ENCODE peak calls at places on chromosomes 12 and 14, in four cellular contexts. One of them, this sample, is unnamed.

GRCh38 chr12:78157199-78157598 is 326.5 kb downstream of the NAV3 start:
- DNase-seq in endothelial cell of umbilical vein: no peak
- DNase-seq in K562: no peak
- DNase-seq in brain microvascular endothelial cell: no peak
- DNase-seq in this sample: no peak

GRCh38 chr12:51393676-51394545 is 2.7 kb upstream of the GALNT6 start:
- DNase-seq in brain microvascular endothelial cell: peak
- DNase-seq in K562: no peak
- DNase-seq in endothelial cell of umbilical vein: peak
- DNase-seq in this sample: peak

GRCh38 chr14:20454359-20454644 is 310 bp downstream of the OSGEP start:
- DNase-seq in endothelial cell of umbilical vein: peak
- DNase-seq in brain microvascular endothelial cell: no peak
- DNase-seq in K562: no peak
- DNase-seq in this sample: peak

GRCh38 chr12:65248656-65249633 is 29.5 kb upstream of the MSRB3 start:
- DNase-seq in K562: peak
- DNase-seq in endothelial cell of umbilical vein: peak
- DNase-seq in brain microvascular endothelial cell: no peak
- DNase-seq in this sample: no peak

GRCh38 chr12:113145720-113146551 is 3.6 kb upstream of the CFAP73 start:
- DNase-seq in brain microvascular endothelial cell: no peak
- DNase-seq in endothelial cell of umbilical vein: no peak
- DNase-seq in K562: no peak
- DNase-seq in this sample: no peak

GRCh38 chr12:79830425-79830824 is 104.5 kb downstream of the PPP1R12A start:
- DNase-seq in brain microvascular endothelial cell: no peak
- DNase-seq in K562: no peak
- DNase-seq in endothelial cell of umbilical vein: no peak
- DNase-seq in this sample: no peak

GRCh38 chr12:106978035-106978800 is 8.7 kb downstream of the MTERF2 start:
- DNase-seq in endothelial cell of umbilical vein: no peak
- DNase-seq in brain microvascular endothelial cell: no peak
- DNase-seq in K562: peak
- DNase-seq in this sample: no peak

GRCh38 chr12:52767427-52767826 is 9.7 kb downstream of the KRT76 start:
- DNase-seq in endothelial cell of umbilical vein: no peak
- DNase-seq in brain microvascular endothelial cell: no peak
- DNase-seq in K562: no peak
- DNase-seq in this sample: no peak

GRCh38 chr12:83408168-83408567 is 721.5 kb downstream of the TMTC2 start:
- DNase-seq in brain microvascular endothelial cell: no peak
- DNase-seq in K562: no peak
- DNase-seq in endothelial cell of umbilical vein: no peak
- DNase-seq in this sample: no peak

GRCh38 chr14:88468396-88468795 is 82.9 kb downstream of the SPATA7 start:
- DNase-seq in endothelial cell of umbilical vein: peak
- DNase-seq in brain microvascular endothelial cell: peak
- DNase-seq in K562: no peak
- DNase-seq in this sample: peak

GRCh38 chr12:2732290-2732689 is 62.5 kb upstream of the FKBP4 start:
- DNase-seq in brain microvascular endothelial cell: no peak
- DNase-seq in endothelial cell of umbilical vein: no peak
- DNase-seq in K562: no peak
- DNase-seq in this sample: no peak

GRCh38 chr12:52969828-52970569 is 21.1 kb downstream of the KRT18 start:
- DNase-seq in K562: no peak
- DNase-seq in endothelial cell of umbilical vein: no peak
- DNase-seq in brain microvascular endothelial cell: no peak
- DNase-seq in this sample: no peak

GRCh38 chr12:104414581-104415305 is 42.0 kb upstream of the CHST11 start:
- DNase-seq in K562: no peak
- DNase-seq in endothelial cell of umbilical vein: no peak
- DNase-seq in brain microvascular endothelial cell: no peak
- DNase-seq in this sample: peak

GRCh38 chr12:92987362-92987761 is 58.3 kb upstream of the EEA1 start:
- DNase-seq in K562: peak
- DNase-seq in brain microvascular endothelial cell: peak
- DNase-seq in endothelial cell of umbilical vein: peak
- DNase-seq in this sample: peak

GRCh38 chr12:12392428-12392827 is 35.5 kb downstream of the BORCS5 start:
- DNase-seq in K562: peak
- DNase-seq in brain microvascular endothelial cell: no peak
- DNase-seq in endothelial cell of umbilical vein: no peak
- DNase-seq in this sample: no peak

GRCh38 chr14:77124345-77125274 is 17.0 kb downstream of the ZDHHC22 start:
- DNase-seq in brain microvascular endothelial cell: no peak
- DNase-seq in K562: peak
- DNase-seq in endothelial cell of umbilical vein: peak
- DNase-seq in this sample: no peak

GRCh38 chr12:68971404-68971803 is 38.4 kb upstream of the CPM start:
- DNase-seq in K562: no peak
- DNase-seq in endothelial cell of umbilical vein: no peak
- DNase-seq in brain microvascular endothelial cell: no peak
- DNase-seq in this sample: peak

GRCh38 chr12:32895688-32896437 is 714 bp downstream of the PKP2 start:
- DNase-seq in endothelial cell of umbilical vein: no peak
- DNase-seq in K562: peak
- DNase-seq in brain microvascular endothelial cell: no peak
- DNase-seq in this sample: peak

GRCh38 chr12:68611094-68611818 is 557 bp downstream of the RAP1B start:
- DNase-seq in K562: peak
- DNase-seq in endothelial cell of umbilical vein: peak
- DNase-seq in brain microvascular endothelial cell: no peak
- DNase-seq in this sample: peak

GRCh38 chr14:54776361-54777001 is 126.1 kb downstream of the GCH1 start:
- DNase-seq in brain microvascular endothelial cell: peak
- DNase-seq in K562: no peak
- DNase-seq in endothelial cell of umbilical vein: no peak
- DNase-seq in this sample: no peak

GRCh38 chr14:60656755-60657608 is 7.7 kb upstream of the SIX1 start:
- DNase-seq in endothelial cell of umbilical vein: peak
- DNase-seq in K562: peak
- DNase-seq in brain microvascular endothelial cell: no peak
- DNase-seq in this sample: peak

GRCh38 chr12:12715459-12716150 is 1.6 kb upstream of the CDKN1B start:
- DNase-seq in K562: peak
- DNase-seq in endothelial cell of umbilical vein: peak
- DNase-seq in brain microvascular endothelial cell: no peak
- DNase-seq in this sample: no peak

GRCh38 chr12:127685476-127686234 is 581.3 kb upstream of the TMEM132C start:
- DNase-seq in endothelial cell of umbilical vein: no peak
- DNase-seq in K562: no peak
- DNase-seq in brain microvascular endothelial cell: no peak
- DNase-seq in this sample: no peak

GRCh38 chr12:5515458-5515857 is 83.5 kb downstream of the NTF3 start:
- DNase-seq in endothelial cell of umbilical vein: no peak
- DNase-seq in K562: no peak
- DNase-seq in brain microvascular endothelial cell: no peak
- DNase-seq in this sample: no peak

GRCh38 chr14:91328313-91329050 is 84.0 kb upstream of the GPR68 start:
- DNase-seq in endothelial cell of umbilical vein: no peak
- DNase-seq in brain microvascular endothelial cell: no peak
- DNase-seq in K562: no peak
- DNase-seq in this sample: no peak

GRCh38 chr14:99024926-99025325 is 247.1 kb downstream of the BCL11B start:
- DNase-seq in K562: no peak
- DNase-seq in endothelial cell of umbilical vein: no peak
- DNase-seq in brain microvascular endothelial cell: no peak
- DNase-seq in this sample: no peak

GRCh38 chr12:57533108-57533507 is 10.5 kb downstream of the MBD6 start:
- DNase-seq in K562: no peak
- DNase-seq in endothelial cell of umbilical vein: no peak
- DNase-seq in brain microvascular endothelial cell: no peak
- DNase-seq in this sample: no peak

GRCh38 chr12:86226481-86226880 is 29.7 kb downstream of the MGAT4C start:
- DNase-seq in endothelial cell of umbilical vein: no peak
- DNase-seq in brain microvascular endothelial cell: no peak
- DNase-seq in K562: no peak
- DNase-seq in this sample: no peak

GRCh38 chr14:68075382-68076029 is 255.9 kb downstream of the RAD51B start:
- DNase-seq in endothelial cell of umbilical vein: no peak
- DNase-seq in brain microvascular endothelial cell: no peak
- DNase-seq in K562: no peak
- DNase-seq in this sample: no peak

DNA sequence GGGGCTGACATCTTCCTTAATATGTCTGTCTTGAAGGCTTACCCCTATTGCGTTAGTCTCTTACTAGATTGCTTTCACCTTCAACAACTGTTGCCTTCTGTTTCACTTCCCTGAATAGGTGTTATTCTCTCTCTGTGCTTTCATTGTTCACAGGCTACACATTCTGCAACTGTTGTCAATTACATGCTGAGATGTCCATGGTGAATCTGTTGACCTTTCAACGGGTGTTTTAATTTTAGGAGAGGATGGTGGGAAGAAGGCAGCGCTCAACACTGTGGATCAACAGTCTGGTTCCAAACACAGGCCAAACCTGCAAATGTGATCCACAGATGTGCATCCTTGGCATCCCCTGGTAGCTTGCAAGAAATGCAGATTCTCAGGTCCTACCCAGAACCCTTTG is 101.9 kb downstream of the DACT1 start:
- DNase-seq in K562: no peak
- DNase-seq in brain microvascular endothelial cell: no peak
- DNase-seq in endothelial cell of umbilical vein: no peak
- DNase-seq in this sample: no peak
- H3K27ac ChIP-seq in K562: no peak
- H3K27ac ChIP-seq in brain microvascular endothelial cell: no peak
- H3K27ac ChIP-seq in endothelial cell of umbilical vein: no peak
- H3K27ac ChIP-seq in this sample: no peak

DNA sequence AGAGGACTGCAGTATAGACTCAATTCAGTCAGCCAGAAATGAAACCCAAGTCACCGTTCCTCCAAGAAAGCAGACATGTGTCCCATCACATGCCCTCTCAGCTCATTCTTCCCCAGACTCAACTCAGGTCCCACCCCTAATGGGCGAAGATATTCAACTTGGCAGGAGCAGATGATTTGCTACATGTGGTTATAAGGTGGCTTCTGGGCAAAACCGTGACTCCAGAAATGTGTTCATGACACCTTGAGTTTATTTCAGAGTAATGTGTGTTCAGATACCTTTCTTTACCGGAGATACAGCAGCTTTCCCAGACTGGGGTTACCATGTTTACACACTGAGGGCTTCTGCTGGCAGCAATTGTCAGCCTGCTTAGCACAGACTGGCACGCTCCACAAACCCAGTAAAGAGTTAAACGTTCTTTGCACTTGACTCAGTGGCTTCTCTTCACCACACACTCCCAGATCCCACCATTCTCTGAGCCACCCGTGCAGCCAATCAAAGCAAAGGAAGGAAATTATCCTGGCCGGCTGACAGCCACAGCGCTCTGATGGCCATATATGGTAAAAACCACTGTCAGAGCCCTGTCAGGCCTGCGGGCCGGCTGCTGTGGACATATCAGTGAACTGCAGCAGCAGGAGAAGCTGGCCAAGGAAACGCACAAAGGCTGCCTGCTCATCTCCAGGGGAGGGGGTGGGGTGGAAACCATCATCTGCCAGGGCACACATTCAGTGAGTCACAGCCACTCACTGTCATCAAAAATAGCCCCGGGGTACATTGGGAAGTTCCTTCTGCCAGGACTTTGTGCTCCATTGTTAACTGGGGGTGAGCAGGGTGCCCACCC is 39.9 kb downstream of the CORO1C start:
- DNase-seq in brain microvascular endothelial cell: peak
- DNase-seq in K562: peak
- DNase-seq in endothelial cell of umbilical vein: peak
- DNase-seq in this sample: peak
- TF ChIP-seq CTCF in brain microvascular endothelial cell: peak
- TF ChIP-seq CTCF in K562: peak
- TF ChIP-seq CTCF in endothelial cell of umbilical vein: peak
- TF ChIP-seq CTCF in this sample: no peak

GRCh38 chr14:95500201-95500681 is 16.2 kb downstream of the SYNE3 start:
- DNase-seq in brain microvascular endothelial cell: no peak
- DNase-seq in K562: no peak
- DNase-seq in endothelial cell of umbilical vein: no peak
- DNase-seq in this sample: no peak

GRCh38 chr14:95502381-95502950 is 14.0 kb downstream of the SYNE3 start:
- DNase-seq in brain microvascular endothelial cell: no peak
- DNase-seq in endothelial cell of umbilical vein: no peak
- DNase-seq in K562: no peak
- DNase-seq in this sample: no peak

GRCh38 chr14:95498622-95499353 is 17.7 kb downstream of the SYNE3 start:
- DNase-seq in K562: no peak
- DNase-seq in brain microvascular endothelial cell: no peak
- DNase-seq in endothelial cell of umbilical vein: no peak
- DNase-seq in this sample: no peak

GRCh38 chr14:95499354-95499750 is 17.1 kb downstream of the SYNE3 start:
- DNase-seq in K562: no peak
- DNase-seq in endothelial cell of umbilical vein: no peak
- DNase-seq in brain microvascular endothelial cell: no peak
- DNase-seq in this sample: no peak

DNA sequence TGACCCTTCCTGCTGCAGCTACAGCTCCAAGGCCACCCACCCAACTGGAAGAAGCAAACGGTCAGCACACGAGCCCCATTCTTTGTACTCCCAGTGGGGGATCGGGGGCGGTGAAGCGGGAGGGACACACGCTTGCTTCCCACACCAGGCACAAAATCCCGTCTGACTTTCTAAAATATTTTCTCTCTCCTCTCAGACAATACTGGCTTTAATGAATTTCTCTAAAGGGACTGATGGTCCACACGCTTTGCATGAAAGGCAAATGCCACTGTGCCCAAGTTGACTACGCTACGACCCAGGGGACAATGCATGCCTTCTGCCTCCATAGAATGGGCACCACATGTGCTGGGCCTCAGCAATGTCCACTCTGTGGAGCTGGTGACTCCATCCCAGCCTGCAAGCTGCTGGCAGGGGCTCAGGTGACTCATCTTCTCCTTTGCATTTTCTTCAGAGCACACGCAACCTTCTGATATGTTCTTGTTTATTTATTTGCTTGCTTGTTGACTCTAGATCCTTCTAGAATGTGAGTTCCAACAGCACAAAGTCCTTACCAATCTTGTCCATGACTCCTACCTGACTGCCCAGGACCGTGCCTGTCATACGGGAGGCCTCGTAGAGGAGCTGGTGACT is 15.6 kb downstream of the SYNE3 start:
- DNase-seq in K562: no peak
- DNase-seq in brain microvascular endothelial cell: peak
- DNase-seq in endothelial cell of umbilical vein: peak
- DNase-seq in this sample: no peak
- H3K27ac ChIP-seq in K562: no peak
- H3K27ac ChIP-seq in brain microvascular endothelial cell: no peak
- H3K27ac ChIP-seq in endothelial cell of umbilical vein: peak
- H3K27ac ChIP-seq in this sample: peak

GRCh38 chr14:69694730-69695663 is 71.9 kb upstream of the SRSF5 start:
- DNase-seq in endothelial cell of umbilical vein: peak
- DNase-seq in K562: no peak
- DNase-seq in brain microvascular endothelial cell: no peak
- DNase-seq in this sample: no peak
- TF ChIP-seq CTCF in endothelial cell of umbilical vein: no peak
- TF ChIP-seq CTCF in K562: no peak
- TF ChIP-seq CTCF in brain microvascular endothelial cell: no peak
- TF ChIP-seq CTCF in this sample: no peak

This sample was measured in RWPE1.